ENCODE peak calls at places on chromosomes 2 and 18, in seven cellular contexts. L, P, C, W, Q, V and D are unnamed samples.

GRCh38 chr2:101341901-101342624 is 33.6 kb upstream of the RNF149 start:
- DNase-seq in L (peak; percentile 79), P (peak; percentile 82), C (peak; percentile 72), W (peak; percentile 95), Q (peak; percentile 82), V (peak; percentile 89), D (peak; percentile 53)

GRCh38 chr2:95721726-95722125 is 129.9 kb downstream of the TRIM43 start:
- DNase-seq in L (no peak), P (no peak), C (no peak), W (no peak), Q (no peak), V (no peak), D (no peak)

GRCh38 chr18:598053-598665 is 1.4 kb downstream of the CLUL1 start:
- DNase-seq in L (no peak), P (no peak), C (no peak), W (no peak), Q (no peak), V (no peak), D (no peak)

GRCh38 chr2:226797989-226798421 is 1.6 kb downstream of the IRS1 start:
- DNase-seq in L (no peak), P (no peak), C (no peak), W (peak; percentile 9), Q (no peak), V (no peak), D (no peak)

GRCh38 chr2:217955881-217956493 is 46.8 kb downstream of the TNS1 start:
- DNase-seq in L (no peak), P (no peak), C (no peak), W (no peak), Q (no peak), V (no peak), D (no peak)

GRCh38 chr2:144643537-144644336 is 123.8 kb upstream of the ZEB2 start:
- DNase-seq in L (peak; percentile 55), P (no peak), C (no peak), W (peak; percentile 38), Q (no peak), V (no peak), D (no peak)

GRCh38 chr2:21452678-21453077 is 328.9 kb downstream of the TDRD15 start:
- DNase-seq in L (no peak), P (no peak), C (no peak), W (no peak), Q (no peak), V (no peak), D (no peak)

GRCh38 chr2:177078416-177078815 is 134.2 kb upstream of the HNRNPA3 start:
- DNase-seq in L (no peak), P (no peak), C (peak; percentile 38), W (no peak), Q (peak; percentile 6), V (peak; percentile 5), D (no peak)

GRCh38 chr2:19362094-19362649 is 3.7 kb upstream of the OSR1 start:
- DNase-seq in L (no peak), P (no peak), C (no peak), W (no peak), Q (no peak), V (no peak), D (no peak)

GRCh38 chr2:140988597-140988996 is 1142.2 kb downstream of the LRP1B start:
- DNase-seq in L (no peak), P (no peak), C (no peak), W (no peak), Q (no peak), V (no peak), D (no peak)

GRCh38 chr2:186064507-186064906 is 325.9 kb downstream of the FSIP2 start:
- DNase-seq in L (no peak), P (no peak), C (no peak), W (no peak), Q (no peak), V (no peak), D (no peak)

GRCh38 chr2:204825681-204826080 is 280.4 kb downstream of the PARD3B start:
- DNase-seq in L (no peak), P (no peak), C (no peak), W (no peak), Q (no peak), V (no peak), D (no peak)

GRCh38 chr18:54532222-54532621 is 58.8 kb upstream of the DYNAP start:
- DNase-seq in L (no peak), P (no peak), C (no peak), W (peak; percentile 68), Q (no peak), V (peak; percentile 31), D (no peak)

GRCh38 chr2:231685349-231686191 is 22.8 kb upstream of the PTMA start:
- DNase-seq in L (no peak), P (peak; percentile 62), C (no peak), W (peak; percentile 77), Q (no peak), V (no peak), D (no peak)

GRCh38 chr2:111119847-111120252 is 864 bp upstream of the BCL2L11 start:
- DNase-seq in L (no peak), P (peak; percentile 61), C (no peak), W (no peak), Q (no peak), V (peak; percentile 23), D (no peak)

GRCh38 chr2:212991120-212991519 is 160.3 kb downstream of the IKZF2 start:
- DNase-seq in L (no peak), P (no peak), C (no peak), W (no peak), Q (no peak), V (no peak), D (no peak)

GRCh38 chr2:212990697-212991096 is 160.7 kb downstream of the IKZF2 start:
- DNase-seq in L (no peak), P (no peak), C (no peak), W (no peak), Q (no peak), V (no peak), D (no peak)

GRCh38 chr2:212984129-212984528 is 167.3 kb downstream of the IKZF2 start:
- DNase-seq in L (no peak), P (no peak), C (no peak), W (no peak), Q (no peak), V (no peak), D (no peak)

DNA sequence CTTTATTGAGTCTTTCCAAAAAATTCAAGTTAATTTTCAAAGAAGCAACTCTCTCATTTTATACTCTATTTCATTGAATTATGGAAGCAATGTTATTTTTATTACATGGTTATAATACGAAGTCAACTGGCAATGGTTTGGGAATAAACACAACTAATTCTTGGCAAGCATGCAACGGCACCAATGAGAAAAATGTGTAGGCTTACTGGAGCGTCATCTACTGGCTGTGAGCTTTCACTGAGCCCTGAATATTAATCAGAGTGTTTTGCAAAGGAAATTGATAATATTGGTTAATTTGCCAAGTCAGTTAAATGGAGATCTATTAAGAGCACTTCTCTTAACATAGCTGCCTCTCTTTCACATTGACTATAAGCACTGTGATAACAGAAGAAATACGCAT is 163.9 kb downstream of the IKZF2 start:
- DNase-seq in L (no peak), P (no peak), C (no peak), W (no peak), Q (no peak), V (no peak), D (no peak)
- TF ChIP-seq CTCF in L (no peak), P (no peak), C (no peak), W (peak; percentile 46), Q (no peak), V (no peak), D (no peak)

GRCh38 chr2:39135678-39136259 is 14.9 kb upstream of the SOS1 start:
- DNase-seq in L (no peak), P (no peak), C (no peak), W (no peak), Q (no peak), V (no peak), D (no peak)

GRCh38 chr2:39138837-39139211 is 18.0 kb upstream of the SOS1 start:
- DNase-seq in L (no peak), P (no peak), C (no peak), W (no peak), Q (no peak), V (no peak), D (no peak)

GRCh38 chr2:39139511-39140237 is 18.8 kb upstream of the SOS1 start:
- DNase-seq in L (no peak), P (no peak), C (no peak), W (no peak), Q (no peak), V (no peak), D (no peak)

GRCh38 chr2:39133215-39133851 is 12.5 kb upstream of the SOS1 start:
- DNase-seq in L (no peak), P (no peak), C (no peak), W (no peak), Q (no peak), V (no peak), D (no peak)

GRCh38 chr2:39136799-39137198 is 15.9 kb upstream of the SOS1 start:
- DNase-seq in L (no peak), P (no peak), C (no peak), W (no peak), Q (no peak), V (no peak), D (no peak)
- H3K27ac ChIP-seq in L (no peak overlapping the region), P (no peak overlapping the region), C (no peak overlapping the region), W (no peak overlapping the region), Q (no peak overlapping the region), V (no peak overlapping the region), D (no peak overlapping the region)

GRCh38 chr18:12278153-12278764 is 24.1 kb downstream of the CIDEA start:
- DNase-seq in L (no peak), P (peak; percentile 38), C (no peak), W (peak; percentile 62), Q (peak; percentile 29), V (no peak), D (no peak)
- TF ChIP-seq CTCF in L (peak; percentile 23), P (peak; percentile 24), C (no peak), W (peak; percentile 56), Q (peak; percentile 7), V (no peak), D (no peak)

GRCh38 chr2:160213511-160213910 is 13.4 kb upstream of the ITGB6 start:
- DNase-seq in L (no peak), P (no peak), C (no peak), W (no peak), Q (no peak), V (no peak), D (no peak)

GRCh38 chr2:160220001-160220400 is 19.9 kb upstream of the ITGB6 start:
- DNase-seq in L (no peak), P (no peak), C (no peak), W (no peak), Q (no peak), V (no peak), D (no peak)

GRCh38 chr2:160210599-160211138 is 10.6 kb upstream of the ITGB6 start:
- DNase-seq in L (peak; percentile 71), P (peak; percentile 80), C (peak; percentile 50), W (peak; percentile 86), Q (peak; percentile 83), V (peak; percentile 76), D (peak; percentile 50)

GRCh38 chr2:160209457-160209856 is 9.4 kb upstream of the ITGB6 start:
- DNase-seq in L (peak; percentile 95), P (no peak), C (no peak), W (no peak), Q (peak; percentile 91), V (peak; percentile 56), D (no peak)

DNA sequence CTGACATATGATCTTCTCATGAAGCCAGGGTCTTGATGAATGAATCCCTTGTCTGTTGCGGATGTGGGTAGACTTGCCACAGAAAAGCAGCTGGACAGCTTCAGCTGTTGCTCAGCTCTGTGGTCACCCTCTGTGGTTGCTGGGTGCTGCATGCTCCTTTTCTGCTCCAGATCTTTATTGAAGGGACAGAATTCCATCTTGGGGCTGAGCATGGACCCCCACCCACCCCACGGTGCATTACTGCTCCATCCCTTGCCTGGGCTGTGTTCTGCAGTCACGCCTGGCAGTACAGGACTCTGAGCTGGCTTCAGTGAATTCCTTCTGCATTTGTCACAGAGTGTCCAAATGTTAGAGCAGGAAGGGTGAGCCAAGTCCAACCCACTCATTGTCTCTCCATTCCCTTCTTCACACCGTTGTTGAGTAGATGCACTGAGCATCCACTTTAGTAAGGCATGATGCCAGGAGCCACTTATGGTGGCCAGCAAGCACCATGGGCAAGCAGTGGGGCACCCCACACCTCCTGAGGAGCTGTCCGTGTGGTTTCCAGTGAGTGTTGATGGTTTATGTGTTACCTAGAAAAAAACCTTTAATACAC is 14.5 kb upstream of the ITGB6 start:
- DNase-seq in L (peak; percentile 91), P (no peak), C (no peak), W (no peak), Q (peak; percentile 88), V (peak; percentile 50), D (no peak)
- H3K27ac ChIP-seq in L (peak overlapping the region; percentile 74), P (no peak overlapping the region), C (no peak overlapping the region), W (no peak overlapping the region), Q (no peak overlapping the region), V (no peak overlapping the region), D (no peak overlapping the region)